ENCODE peak calls at places on chromosome 9, in four cellular contexts. P is colonic mucosa; U is stimulated activated naive CD8-positive, alpha-beta T cell treated with anti-CD3 and anti-CD28 coated beads, Interleukin-15, Interleukin-2, amounts not matched to agents 100 U/mL and 50 U/mL, for 24 hours; M is A549. S is an unnamed sample.

GRCh38 chr9:114894801-114895433 is 35.5 kb downstream of the TNFSF8 start:
- DNase-seq in M (peak; percentile 85), U (peak; percentile 53), P (no peak), S (peak; percentile 78)

GRCh38 chr9:106467113-106467846 is 395.7 kb upstream of the ZNF462 start:
- DNase-seq in P (no peak), M (no peak), U (no peak), S (no peak)

GRCh38 chr9:110303136-110303535 is 34.5 kb downstream of the TXNDC8 start:
- DNase-seq in U (no peak), M (no peak), P (no peak), S (no peak)

GRCh38 chr9:120344230-120344629 is 235.7 kb downstream of the CDK5RAP2 start:
- DNase-seq in U (no peak), P (no peak), M (peak; percentile 72), S (no peak)

GRCh38 chr9:93636667-93637066 is 60.3 kb downstream of the PHF2 start:
- DNase-seq in M (no peak), U (no peak), P (no peak), S (no peak)

GRCh38 chr9:21919377-21920362 is 74.5 kb downstream of the CDKN2A start:
- DNase-seq in M (no peak), P (peak; percentile 31), U (no peak), S (peak; percentile 46)

GRCh38 chr9:75181748-75182147 is 93.4 kb downstream of the OSTF1 start:
- DNase-seq in P (no peak), U (no peak), M (peak; percentile 33), S (no peak)

GRCh38 chr9:132609184-132609583 is 26.8 kb downstream of the BARHL1 start:
- DNase-seq in U (no peak), M (no peak), P (no peak), S (no peak)

GRCh38 chr9:116594552-116594951 is 92.6 kb upstream of the TRIM32 start:
- DNase-seq in M (peak; percentile 40), U (no peak), P (no peak), S (no peak)

GRCh38 chr9:38488156-38488698 is 64.0 kb upstream of the IGFBPL1 start:
- DNase-seq in P (no peak), U (no peak), M (no peak), S (no peak)

GRCh38 chr9:108684288-108685025 is 171.3 kb downstream of the ACTL7B start:
- DNase-seq in P (no peak), M (no peak), U (no peak), S (no peak)

GRCh38 chr9:69307446-69308216 is 17.4 kb upstream of the ENTREP1 start:
- DNase-seq in M (no peak), U (no peak), P (no peak), S (no peak)

GRCh38 chr9:101162231-101162630 is 133.7 kb downstream of the PLPPR1 start:
- DNase-seq in M (no peak), U (no peak), P (no peak), S (no peak)

GRCh38 chr9:127163409-127163808 is 41.0 kb upstream of the ANGPTL2 start:
- DNase-seq in M (peak; percentile 34), U (no peak), P (no peak), S (peak; percentile 46)

GRCh38 chr9:14313378-14313940 is 482 bp downstream of the NFIB start:
- DNase-seq in P (peak; percentile 43), M (peak; percentile 63), U (no peak), S (no peak)

GRCh38 chr9:93183106-93183662 is 755 bp upstream of the WNK2 start:
- DNase-seq in P (no peak), M (no peak), U (no peak), S (no peak)

GRCh38 chr9:4793412-4794005 is 765 bp downstream of the RCL1 start:
- DNase-seq in U (no peak), P (no peak), M (no peak), S (no peak)

GRCh38 chr9:95580812-95581761 is 64.3 kb upstream of the PTCH1 start:
- DNase-seq in M (no peak), U (no peak), P (peak; percentile 33), S (no peak)

GRCh38 chr9:134167530-134167931 is 3.2 kb upstream of the RNU6ATAC start:
- DNase-seq in P (no peak), U (no peak), M (peak; percentile 19), S (no peak)

GRCh38 chr9:115015018-115015635 is 84.7 kb upstream of the TNFSF8 start:
- DNase-seq in U (no peak), M (peak; percentile 64), P (peak; percentile 43), S (no peak)

GRCh38 chr9:137128158-137129088 is 10.5 kb upstream of the GRIN1 start:
- DNase-seq in P (no peak), U (peak; percentile 38), M (no peak), S (peak; percentile 57)

GRCh38 chr9:88400021-88400420 is 11.8 kb downstream of the SPIN1 start:
- DNase-seq in P (no peak), U (no peak), M (no peak), S (no peak)

GRCh38 chr9:125639057-125639456 is 68.0 kb downstream of the MAPKAP1 start:
- DNase-seq in P (no peak), U (no peak), M (no peak), S (no peak)

GRCh38 chr9:14133394-14133793 is 180.5 kb downstream of the NFIB start:
- DNase-seq in U (no peak), P (no peak), M (no peak), S (no peak)

S was measured in activated CD8-positive, alpha-beta T cell treated with anti-CD3 and anti-CD28 coated beads for 36 hours.